ENCODE peak calls at places on chromosome 7, in eight cellular contexts. A is tibial artery; R is CD8-positive, alpha-beta memory T cell; V is suprapubic skin; Q is BE2C; Y is fibroblast of villous mesenchyme; F is astrocyte of the spinal cord; Z is sigmoid colon. W is an unnamed sample.
A peak's percentile ranks its signal among the peaks of the same experiment; 100 is the strongest.

GRCh38 chr7:44280993-44281721 is 44.2 kb downstream of the CAMK2B start:
- DNase-seq in A (peak; percentile 61), R (no peak), V (peak; percentile 55), Q (peak; percentile 5), Y (no peak), F (no peak), Z (peak; percentile 59), W (no peak)

GRCh38 chr7:33669251-33669670 is 236.1 kb upstream of the BMPER start:
- DNase-seq in A (no peak), R (no peak), V (no peak), Q (no peak), Y (no peak), F (peak; percentile 51), Z (no peak), W (no peak)

GRCh38 chr7:149125189-149125863 is 798 bp downstream of the ZNF425 start:
- DNase-seq in A (no peak), R (no peak), V (no peak), Q (no peak), Y (peak; percentile 22), F (peak; percentile 17), Z (peak; percentile 73), W (no peak)

GRCh38 chr7:45890902-45891461 is 2.7 kb downstream of the IGFBP1 start:
- DNase-seq in A (no peak), R (no peak), V (no peak), Q (no peak), Y (peak; percentile 64), F (peak; percentile 60), Z (no peak), W (no peak)

GRCh38 chr7:44735403-44736165 is 13.1 kb upstream of the ZMIZ2 start:
- DNase-seq in A (no peak), R (no peak), V (no peak), Q (no peak), Y (peak; percentile 97), F (peak; percentile 97), Z (no peak), W (peak; percentile 94)

GRCh38 chr7:90816511-90817142 is 220.5 kb downstream of the CDK14 start:
- DNase-seq in A (no peak), R (no peak), V (no peak), Q (no peak), Y (peak; percentile 96), F (peak; percentile 98), Z (no peak), W (peak; percentile 98)

GRCh38 chr7:113301141-113301540 is 182.8 kb upstream of the SMIM30 start:
- DNase-seq in A (no peak), R (no peak), V (no peak), Q (no peak), Y (no peak), F (no peak), Z (no peak), W (no peak)

GRCh38 chr7:50660040-50660829 is 95.0 kb upstream of the DDC start:
- DNase-seq in A (no peak), R (peak; percentile 63), V (no peak), Q (no peak), Y (no peak), F (no peak), Z (no peak), W (no peak)

GRCh38 chr7:119472398-119473038 is 800.5 kb upstream of the KCND2 start:
- DNase-seq in A (no peak), R (no peak), V (no peak), Q (no peak), Y (no peak), F (no peak), Z (no peak), W (no peak)

GRCh38 chr7:45159296-45159695 is 1.7 kb downstream of the RAMP3 start:
- DNase-seq in A (peak; percentile 41), R (no peak), V (peak; percentile 15), Q (no peak), Y (no peak), F (no peak), Z (peak; percentile 37), W (no peak)

GRCh38 chr7:64883113-64883905 is 19.8 kb upstream of the ZNF273 start:
- DNase-seq in A (no peak), R (no peak), V (no peak), Q (no peak), Y (no peak), F (no peak), Z (peak; percentile 58), W (no peak)

GRCh38 chr7:41046778-41047177 is 656.1 kb downstream of the INHBA start:
- DNase-seq in A (no peak), R (no peak), V (no peak), Q (no peak), Y (no peak), F (peak; percentile 10), Z (no peak), W (no peak)

GRCh38 chr7:56079450-56080185 is 13.1 kb downstream of the PHKG1 start:
- DNase-seq in A (peak; percentile 94), R (no peak), V (peak; percentile 87), Q (peak; percentile 88), Y (peak; percentile 73), F (peak; percentile 80), Z (peak; percentile 94), W (peak; percentile 41)

GRCh38 chr7:77199008-77199966 is at the start of gene FGL2:
- DNase-seq in A (peak; percentile 86), R (peak; percentile 26), V (peak; percentile 85), Q (no peak), Y (peak; percentile 37), F (peak; percentile 72), Z (peak; percentile 89), W (peak; percentile 31)

GRCh38 chr7:71942115-71942514 is 470.0 kb downstream of the CALN1 start:
- DNase-seq in A (no peak), R (no peak), V (no peak), Q (no peak), Y (no peak), F (no peak), Z (no peak), W (no peak)

GRCh38 chr7:77235280-77235679 is 35.7 kb upstream of the FGL2 start:
- DNase-seq in A (no peak), R (no peak), V (no peak), Q (no peak), Y (peak; percentile 20), F (no peak), Z (no peak), W (no peak)

GRCh38 chr7:151435103-151435916 is 4.6 kb downstream of the CRYGN start:
- DNase-seq in A (peak; percentile 73), R (no peak), V (no peak), Q (no peak), Y (no peak), F (no peak), Z (peak; percentile 51), W (no peak)

GRCh38 chr7:93245525-93246432 is 13.6 kb downstream of the VPS50 start:
- DNase-seq in A (no peak), R (peak; percentile 7), V (no peak), Q (no peak), Y (peak; percentile 59), F (peak; percentile 48), Z (no peak), W (no peak)

GRCh38 chr7:47078241-47078640 is 503.7 kb downstream of the TNS3 start:
- DNase-seq in A (no peak), R (no peak), V (no peak), Q (no peak), Y (no peak), F (no peak), Z (no peak), W (no peak)

GRCh38 chr7:49023345-49024330 is 99.3 kb downstream of the CDC14C start:
- DNase-seq in A (no peak), R (no peak), V (no peak), Q (no peak), Y (no peak), F (no peak), Z (no peak), W (no peak)

GRCh38 chr7:96327429-96327828 is 5.5 kb upstream of the SLC25A13 start:
- DNase-seq in A (no peak), R (no peak), V (no peak), Q (no peak), Y (no peak), F (no peak), Z (no peak), W (no peak)

GRCh38 chr7:71535616-71536015 is 403.7 kb downstream of the GALNT17 start:
- DNase-seq in A (no peak), R (no peak), V (no peak), Q (no peak), Y (no peak), F (no peak), Z (no peak), W (no peak)

GRCh38 chr7:69962077-69962855 is 364.0 kb downstream of the AUTS2 start:
- DNase-seq in A (no peak), R (no peak), V (no peak), Q (peak; percentile 53), Y (no peak), F (peak; percentile 8), Z (no peak), W (no peak)
- H3K4me3 ChIP-seq in A (no peak overlapping the region), R (no peak overlapping the region), V (no peak overlapping the region), Q (no peak overlapping the region), Y (no peak overlapping the region), F (no peak overlapping the region), Z (peak overlapping the region; percentile 3), W (no peak overlapping the region)

GRCh38 chr7:2687338-2687869 is 598 bp upstream of the AMZ1 start:
- DNase-seq in A (no peak), R (no peak), V (no peak), Q (peak; percentile 78), Y (peak; percentile 48), F (no peak), Z (no peak), W (no peak)
- H3K4me3 ChIP-seq in A (peak overlapping the region; percentile 56), R (no peak overlapping the region), V (peak overlapping the region; percentile 39), Q (no peak overlapping the region), Y (peak overlapping the region; percentile 27), F (no peak overlapping the region), Z (peak overlapping the region; percentile 30), W (peak overlapping the region; percentile 37)

DNA sequence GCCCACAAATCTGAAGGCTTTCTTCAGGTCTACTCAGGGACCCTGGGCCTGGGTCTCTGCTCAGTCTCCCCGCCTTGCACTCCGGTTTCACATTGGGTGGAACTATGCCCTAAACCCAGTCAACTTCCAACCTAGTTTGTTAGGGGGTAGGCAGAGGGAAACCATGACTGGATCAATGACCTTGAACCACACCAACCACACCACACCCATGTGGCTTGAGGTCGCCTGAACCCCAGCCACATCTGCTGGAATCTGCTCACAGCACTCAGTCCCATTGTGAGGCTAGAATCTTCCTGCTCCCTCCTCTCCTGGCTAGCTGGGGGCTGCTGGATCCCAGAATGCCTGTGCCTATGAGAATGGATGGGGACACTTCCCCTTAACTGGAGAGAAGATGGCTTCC is 17.9 kb downstream of the RFC2 start:
- DNase-seq in A (no peak), R (no peak), V (no peak), Q (no peak), Y (peak; percentile 30), F (no peak), Z (no peak), W (no peak)
- H3K4me3 ChIP-seq in A (no peak overlapping the region), R (no peak overlapping the region), V (no peak overlapping the region), Q (no peak overlapping the region), Y (no peak overlapping the region), F (no peak overlapping the region), Z (no peak overlapping the region), W (no peak overlapping the region)

DNA sequence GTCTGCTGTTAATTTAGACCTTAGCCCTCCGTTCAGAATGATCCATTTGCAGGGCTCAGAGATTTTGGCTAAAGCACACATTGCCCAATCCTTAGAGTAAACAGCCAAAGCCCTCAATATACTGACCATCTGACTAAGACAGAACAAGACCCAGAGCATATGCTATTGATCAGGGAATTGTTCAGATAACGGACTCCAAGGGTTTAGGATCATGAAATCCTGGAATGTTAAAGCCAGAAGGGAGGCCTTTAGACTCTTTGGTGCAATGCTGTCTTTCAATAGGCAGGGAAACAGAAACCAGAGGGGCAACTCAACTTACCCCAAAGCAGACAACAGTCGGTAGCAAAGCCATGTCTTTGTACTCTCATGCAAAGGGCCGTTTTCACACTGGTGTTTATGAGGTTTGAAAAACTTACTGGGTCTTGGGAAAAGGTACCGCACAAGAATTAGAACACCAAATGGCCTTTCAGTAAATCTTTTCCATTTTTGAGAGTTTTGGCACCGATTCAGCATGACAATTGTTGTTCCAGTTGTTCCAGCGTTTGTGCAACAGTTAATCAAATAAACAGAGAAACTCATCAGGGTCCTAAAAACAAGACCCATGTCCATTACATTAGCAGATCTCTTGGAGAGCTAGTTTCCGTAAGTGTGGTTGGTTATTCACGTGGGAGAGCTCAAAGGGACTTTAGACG is 94.2 kb upstream of the AGBL3 start:
- DNase-seq in A (no peak), R (no peak), V (no peak), Q (no peak), Y (peak; percentile 72), F (peak; percentile 34), Z (no peak), W (no peak)
- H3K4me3 ChIP-seq in A (peak overlapping the region; percentile 49), R (no peak overlapping the region), V (peak overlapping the region; percentile 55), Q (peak overlapping the region; percentile 88), Y (peak overlapping the region; percentile 68), F (peak overlapping the region; percentile 60), Z (peak overlapping the region; percentile 41), W (peak overlapping the region; percentile 64)